ENCODE peak calls at places on chromosome 9, in four cellular contexts. E, C, L and G are unnamed samples. For H3K4me1 and H3K36me3, the result is how much of the 10 kb centered on the place peaks cover.

GRCh38 chr9:109383356-109383755 is 62.5 kb upstream of the EPB41L4B start:
- DNase-seq in L (no peak), C (no peak), E (no peak), G (no peak)

GRCh38 chr9:111659706-111660105 is 1.7 kb upstream of the GNG10 start:
- DNase-seq in E (no peak), L (no peak), C (no peak), G (no peak)

GRCh38 chr9:16048129-16048528 is 495.3 kb downstream of the CCDC171 start:
- DNase-seq in L (no peak), C (no peak), E (no peak), G (no peak)

GRCh38 chr9:91220491-91221135 is 141.1 kb downstream of the AUH start:
- DNase-seq in E (no peak), L (no peak), C (no peak), G (no peak)

GRCh38 chr9:122580360-122580759 is 2.8 kb downstream of the OR1L8 start:
- DNase-seq in C (no peak), E (no peak), L (no peak), G (no peak)

GRCh38 chr9:124062172-124062571 is 50.6 kb downstream of the LHX2 start:
- DNase-seq in C (no peak), L (no peak), E (no peak), G (no peak)

GRCh38 chr9:125536184-125537152 is 170.5 kb downstream of the MAPKAP1 start:
- DNase-seq in C (no peak), L (no peak), E (peak), G (no peak)

GRCh38 chr9:117672397-117672796 is 31.8 kb upstream of the TLR4 start:
- DNase-seq in E (peak), C (no peak), L (no peak), G (no peak)

GRCh38 chr9:78510035-78510434 is 213.1 kb downstream of the PSAT1 start:
- DNase-seq in L (no peak), C (no peak), E (no peak), G (no peak)

GRCh38 chr9:95137587-95138145 is 179.8 kb downstream of the FANCC start:
- DNase-seq in E (no peak), L (no peak), C (no peak), G (no peak)

GRCh38 chr9:116899337-116900006 is 212.4 kb downstream of the TRIM32 start:
- DNase-seq in E (peak), L (no peak), C (no peak), G (no peak)

GRCh38 chr9:127450170-127450830 is 906 bp downstream of the RPL12 start:
- DNase-seq in L (peak), C (no peak), E (peak), G (no peak)

GRCh38 chr9:130539473-130540223 is 39.7 kb upstream of the FUBP3 start:
- DNase-seq in L (peak), E (no peak), C (no peak), G (no peak)

GRCh38 chr9:97567182-97567893 is 65.8 kb downstream of the TSTD2 start:
- DNase-seq in L (no peak), C (no peak), E (no peak), G (no peak)

GRCh38 chr9:105355810-105356209 is 92.0 kb upstream of the FSD1L start:
- DNase-seq in L (no peak), C (no peak), E (no peak), G (no peak)

GRCh38 chr9:115327441-115328122 is 209.6 kb upstream of the TNC start:
- DNase-seq in L (no peak), E (no peak), C (no peak), G (no peak)

GRCh38 chr9:83403864-83404263 is 134.3 kb downstream of the FRMD3 start:
- DNase-seq in C (peak), E (peak), L (no peak), G (no peak)

GRCh38 chr9:110240198-110240597 is 16.1 kb downstream of the TXN start:
- DNase-seq in C (no peak), L (no peak), E (no peak), G (no peak)

GRCh38 chr9:124788542-124789217 is 11.7 kb downstream of the OLFML2A start:
- DNase-seq in E (no peak), L (no peak), C (no peak), G (no peak)

GRCh38 chr9:112750111-112750766 is at the start of gene SNX30:
- DNase-seq in C (peak), E (peak), L (peak), G (peak)

GRCh38 chr9:14427419-14427818 is 113.5 kb upstream of the NFIB start:
- DNase-seq in C (no peak), L (no peak), E (no peak), G (no peak)

GRCh38 chr9:93143830-93144530 is 9.9 kb upstream of the NINJ1 start:
- DNase-seq in L (peak), C (no peak), E (no peak), G (no peak)

GRCh38 chr9:34454571-34455065 is 3.8 kb downstream of the FAM219A start:
- DNase-seq in C (no peak), E (peak), L (peak), G (no peak)

GRCh38 chr9:70534058-70534457 is 119.6 kb upstream of the KLF9 start:
- DNase-seq in E (no peak), C (no peak), L (no peak), G (no peak)

GRCh38 chr9:19662213-19662612 is 126.6 kb downstream of the SLC24A2 start:
- DNase-seq in E (no peak), L (no peak), C (no peak), G (no peak)

GRCh38 chr9:78167356-78167755 is 68.5 kb upstream of the CEP78 start:
- DNase-seq in C (no peak), E (peak), L (no peak), G (peak)

GRCh38 chr9:1018121-1018520 is 32.0 kb upstream of the DMRT2 start:
- DNase-seq in C (no peak), L (peak), E (peak), G (peak)

GRCh38 chr9:69204869-69205268 is 30.8 kb downstream of the TJP2 start:
- DNase-seq in E (peak), C (no peak), L (peak), G (no peak)

GRCh38 chr9:94259077-94259847 is at the start of gene ZNF169:
- DNase-seq in E (peak), L (peak), C (peak), G (peak)

GRCh38 chr9:112378441-112379176 is 1.3 kb upstream of the HSDL2 start:
- DNase-seq in E (peak), L (no peak), C (no peak), G (peak)

GRCh38 chr9:137521405-137521985 is 28.7 kb downstream of the PNPLA7 start:
- DNase-seq in L (no peak), C (no peak), E (no peak), G (no peak)

DNA sequence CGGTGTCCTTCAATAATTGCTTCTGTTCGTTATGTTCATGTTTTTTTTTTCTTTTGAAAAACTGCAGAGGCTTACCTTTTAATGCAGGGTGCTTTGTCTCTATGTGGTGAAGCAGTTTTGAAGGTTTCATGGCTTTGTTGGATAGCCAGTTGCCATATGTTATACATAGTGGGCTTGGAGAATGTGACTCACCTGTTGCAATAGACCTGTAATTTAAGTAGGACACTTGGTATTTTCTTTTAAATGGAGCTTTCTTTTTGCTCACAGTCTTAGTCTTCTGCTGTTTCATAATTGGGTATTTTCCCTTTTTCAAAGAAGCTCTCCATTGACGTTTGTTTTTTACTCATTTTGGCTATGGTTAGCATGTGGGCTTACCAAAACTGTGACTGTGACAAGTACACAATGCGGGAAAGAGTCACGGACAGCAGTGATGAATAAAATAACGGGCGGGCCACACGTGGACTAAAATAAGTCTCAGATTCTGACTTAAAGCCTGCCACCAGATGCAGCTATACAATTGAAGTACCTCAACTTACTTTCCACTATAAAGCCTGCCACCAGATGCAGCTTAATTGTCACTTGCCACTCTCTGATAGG is 23.2 kb upstream of the RNF20 start:
- DNase-seq in C (no peak), E (no peak), L (no peak), G (no peak)
- H3K4me1 ChIP-seq in C (under half), E (under half), L (under half), G (under half)

GRCh38 chr9:89386797-89387196 is 68.5 kb downstream of the SECISBP2 start:
- DNase-seq in L (peak), E (no peak), C (no peak), G (no peak)

GRCh38 chr9:89388868-89389177 is 70.5 kb downstream of the SECISBP2 start:
- DNase-seq in E (no peak), L (no peak), C (no peak), G (no peak)

GRCh38 chr9:89386206-89386605 is 67.9 kb downstream of the SECISBP2 start:
- DNase-seq in L (no peak), C (no peak), E (no peak), G (peak)

GRCh38 chr9:89387970-89388867 is 69.9 kb downstream of the SECISBP2 start:
- DNase-seq in E (no peak), C (no peak), L (peak), G (peak)

GRCh38 chr9:89387197-89387849 is 69.0 kb downstream of the SECISBP2 start:
- DNase-seq in C (no peak), E (no peak), L (no peak), G (no peak)
- H3K36me3 ChIP-seq in C (under half), E (under half), L (under half), G (half or more)

GRCh38 chr9:134335095-134335489 is 8.8 kb downstream of the RXRA start:
- DNase-seq in L (no peak), C (no peak), E (no peak), G (no peak)
- H3K4me1 ChIP-seq in L (half or more), C (under half), E (under half), G (half or more)

GRCh38 chr9:113803811-113804589 is 72.1 kb upstream of the ZNF618 start:
- DNase-seq in E (no peak), L (no peak), C (no peak), G (no peak)

GRCh38 chr9:113807173-113808061 is 68.7 kb upstream of the ZNF618 start:
- DNase-seq in E (peak), C (peak), L (peak), G (peak)

GRCh38 chr9:113809192-113809482 is 67.0 kb upstream of the ZNF618 start:
- DNase-seq in C (no peak), L (no peak), E (no peak), G (no peak)

GRCh38 chr9:113805753-113806152 is 70.4 kb upstream of the ZNF618 start:
- DNase-seq in E (no peak), C (no peak), L (no peak), G (no peak)

DNA sequence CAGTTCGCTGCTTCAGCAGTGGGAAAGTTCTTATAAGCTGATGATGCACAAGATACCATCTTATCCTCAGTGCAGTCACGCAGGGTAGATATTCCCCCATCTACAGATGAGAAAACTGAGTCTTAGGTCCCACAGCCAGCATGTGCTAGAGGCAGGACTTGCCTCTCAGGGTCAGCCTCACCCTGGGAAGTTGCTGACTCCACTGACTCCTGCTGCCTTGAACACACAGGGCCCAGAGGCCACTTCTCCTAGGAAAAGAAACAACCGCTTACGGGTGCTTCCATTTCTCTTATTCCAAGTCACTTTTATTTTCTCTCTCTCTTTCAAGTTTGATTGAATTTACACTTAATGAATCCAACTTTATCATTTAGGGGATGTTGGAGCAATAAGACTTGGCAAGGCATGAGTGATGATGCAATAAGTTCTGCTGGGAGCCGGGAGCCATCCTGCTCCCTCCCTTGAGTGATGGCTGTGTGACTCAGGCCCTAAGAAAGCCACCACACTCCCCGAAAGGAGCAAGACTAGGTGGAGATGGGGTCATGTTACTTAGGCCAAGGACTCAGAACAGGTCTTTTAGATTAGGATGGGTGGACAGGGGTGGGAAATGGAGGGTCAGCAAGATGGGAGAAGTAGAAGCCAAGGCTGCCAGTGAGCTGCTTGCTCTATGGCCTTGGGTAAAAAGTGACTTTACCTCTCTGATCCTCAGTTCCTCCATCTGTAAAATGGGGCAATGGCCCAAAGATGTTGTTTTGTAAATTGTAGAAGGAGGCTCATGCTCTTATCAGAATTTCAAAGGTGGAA is 67.5 kb upstream of the ZNF618 start:
- DNase-seq in C (no peak), E (peak), L (peak), G (peak)
- H3K36me3 ChIP-seq in C (under half), E (under half), L (under half), G (under half)

DNA sequence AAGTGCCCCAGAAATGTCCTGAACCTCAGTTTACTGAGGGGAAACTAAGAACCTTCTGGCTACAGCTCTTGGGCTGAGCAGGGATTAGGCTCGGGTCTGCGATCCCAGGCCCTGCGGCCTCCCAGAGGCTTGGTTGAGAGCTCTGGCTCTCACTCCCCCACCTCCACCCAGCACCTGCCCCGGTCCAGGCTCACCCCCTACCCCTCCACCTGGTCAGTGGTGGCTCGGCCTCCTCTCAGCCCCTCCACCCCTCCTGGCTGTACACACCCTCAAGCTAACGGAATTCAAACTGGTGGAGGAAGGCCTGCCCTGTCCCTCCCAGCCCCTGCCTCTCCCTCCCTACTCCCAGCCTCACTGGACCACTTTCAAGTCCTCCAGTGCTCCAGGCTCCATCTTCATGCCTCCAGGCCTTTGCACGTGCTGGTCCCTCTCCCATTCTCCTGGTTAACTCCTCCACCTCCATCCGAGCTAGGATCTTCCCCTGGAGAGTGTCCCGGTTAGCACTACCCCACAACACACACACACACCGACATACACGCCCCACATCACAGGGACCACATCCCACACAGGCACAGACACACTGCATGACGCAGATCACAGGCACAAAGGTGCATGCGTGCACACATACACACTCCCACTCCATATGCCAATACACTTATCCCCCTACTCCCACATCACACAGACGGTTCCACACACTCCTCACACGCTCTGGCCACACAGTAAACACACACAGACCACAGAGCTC is 130.9 kb downstream of the C9orf50 start:
- DNase-seq in L (no peak), E (no peak), C (no peak), G (no peak)
- H3K4me1 ChIP-seq in L (under half), E (under half), C (half or more), G (half or more)